ENCODE peak calls at places on chromosomes 6 and 20, in seven cellular contexts. G is cardiac fibroblast, X is AG10803, U is fibroblast of pulmonary artery, Q is adrenal gland, I is lower lobe of right lung, F is hepatocyte. N is an unnamed sample.
A peak's percentile ranks its signal among the peaks of the same experiment; 100 is the strongest.

GRCh38 chr20:23782366-23782983 is 31.7 kb upstream of the CST1 start:
- DNase-seq in G (peak; percentile 48), X (peak; percentile 15), U (peak; percentile 35), Q (no peak), I (no peak), F (peak; percentile 57), N (peak; percentile 52)

GRCh38 chr6:166382500-166382932 is 224 bp downstream of the MPC1 start:
- DNase-seq in G (no peak), X (no peak), U (no peak), Q (no peak), I (no peak), F (no peak), N (no peak)

GRCh38 chr20:41047975-41048305 is 19.3 kb downstream of the TOP1 start:
- DNase-seq in G (peak; percentile 65), X (peak; percentile 22), U (peak; percentile 41), Q (no peak), I (no peak), F (no peak), N (no peak)

GRCh38 chr20:19193349-19193748 is 19.1 kb upstream of the SLC24A3 start:
- DNase-seq in G (no peak), X (no peak), U (no peak), Q (no peak), I (no peak), F (no peak), N (no peak)

GRCh38 chr6:42028234-42029061 is 21.9 kb upstream of the TAF8 start:
- DNase-seq in G (peak; percentile 85), X (no peak), U (peak; percentile 92), Q (peak; percentile 72), I (peak; percentile 64), F (peak; percentile 67), N (no peak)

GRCh38 chr20:46699651-46700359 is 9.6 kb upstream of the SLC2A10 start:
- DNase-seq in G (peak; percentile 61), X (peak; percentile 54), U (peak; percentile 65), Q (no peak), I (no peak), F (peak; percentile 40), N (no peak)

GRCh38 chr6:157157228-157157627 is 166.1 kb downstream of the TMEM242 start:
- DNase-seq in G (no peak), X (no peak), U (no peak), Q (no peak), I (no peak), F (no peak), N (no peak)

GRCh38 chr20:34220581-34220980 is 20.6 kb upstream of the ASIP start:
- DNase-seq in G (peak; percentile 84), X (peak; percentile 61), U (peak; percentile 80), Q (no peak), I (no peak), F (no peak), N (peak; percentile 56)

DNA sequence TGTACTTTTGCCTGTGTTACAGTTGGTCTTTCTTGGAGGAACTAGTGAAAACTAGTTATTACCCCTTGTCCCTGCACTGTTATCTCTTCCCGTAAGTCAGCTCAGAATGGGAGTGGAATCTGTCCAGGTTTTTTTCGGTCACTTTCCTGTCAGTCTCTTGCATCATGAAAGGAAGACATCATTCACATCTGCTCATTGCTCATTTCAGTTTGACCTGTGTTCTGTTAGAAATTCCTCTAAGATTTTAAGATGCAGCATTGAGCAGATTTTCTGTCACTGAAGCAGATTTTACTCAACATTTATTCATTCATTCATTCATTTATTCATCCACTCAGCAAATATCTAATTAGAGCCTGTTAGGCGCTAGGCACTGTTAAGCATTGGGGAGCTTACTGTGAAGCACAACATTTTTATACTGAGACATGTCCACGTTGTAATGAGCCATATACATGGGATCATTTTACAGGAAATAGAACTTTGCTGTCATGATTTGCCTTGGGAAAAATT is 33.1 kb upstream of the HINT3 start:
- DNase-seq in G (peak; percentile 60), X (no peak), U (peak; percentile 90), Q (no peak), I (no peak), F (no peak), N (no peak)
- TF ChIP-seq CTCF in G (no peak), X (no peak), U (no peak), Q (no peak), I (no peak), F (no peak), N (no peak)

GRCh38 chr20:48786916-48787676 is 40.7 kb downstream of the PREX1 start:
- DNase-seq in G (no peak), X (no peak), U (no peak), Q (no peak), I (no peak), F (no peak), N (no peak)

GRCh38 chr20:48789185-48789668 is 38.6 kb downstream of the PREX1 start:
- DNase-seq in G (no peak), X (no peak), U (no peak), Q (no peak), I (no peak), F (no peak), N (no peak)

GRCh38 chr20:48788486-48789072 is 39.2 kb downstream of the PREX1 start:
- DNase-seq in G (no peak), X (no peak), U (no peak), Q (no peak), I (no peak), F (no peak), N (no peak)

GRCh38 chr20:48789781-48790544 is 37.8 kb downstream of the PREX1 start:
- DNase-seq in G (no peak), X (no peak), U (no peak), Q (peak; percentile 1), I (no peak), F (no peak), N (no peak)

DNA sequence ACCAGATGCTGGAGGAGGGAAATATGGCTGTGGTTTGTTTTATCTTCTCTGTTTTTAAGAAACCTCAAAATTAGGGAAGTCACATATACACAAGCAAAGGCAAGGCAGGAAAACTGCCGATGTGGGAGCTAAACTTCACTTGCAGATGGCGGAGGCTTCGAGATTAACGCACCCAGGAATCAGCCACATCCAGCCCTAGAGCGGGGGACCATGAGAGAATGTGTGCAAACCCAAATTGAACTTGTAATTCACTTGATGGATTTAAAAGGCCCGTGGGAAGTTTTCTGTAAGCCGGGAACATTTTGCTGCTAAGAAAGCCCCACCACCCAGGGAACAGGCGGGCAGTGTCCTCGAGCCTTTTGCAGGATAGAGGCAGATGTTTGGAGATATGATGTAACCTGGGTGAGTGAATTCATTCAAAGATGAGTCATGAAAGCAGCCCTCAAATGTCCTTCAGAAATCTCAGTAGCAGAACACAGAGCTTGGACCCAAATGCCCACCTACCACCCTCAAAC is 39.9 kb downstream of the PREX1 start:
- DNase-seq in G (peak; percentile 74), X (peak; percentile 77), U (peak; percentile 60), Q (peak; percentile 61), I (no peak), F (no peak), N (peak; percentile 65)
- H3K4me3 ChIP-seq in G (no peak overlapping the region), X (peak overlapping the region; percentile 15), U (no peak overlapping the region), Q (no peak overlapping the region), I (no peak overlapping the region), F (no peak overlapping the region), N (peak overlapping the region; percentile 13)

GRCh38 chr20:51563141-51563596 is 20.6 kb upstream of the NFATC2 start:
- DNase-seq in G (no peak), X (peak; percentile 41), U (no peak), Q (no peak), I (no peak), F (peak; percentile 29), N (no peak)

GRCh38 chr20:51563597-51564332 is 21.2 kb upstream of the NFATC2 start:
- DNase-seq in G (peak; percentile 83), X (peak; percentile 81), U (peak; percentile 85), Q (peak; percentile 78), I (peak; percentile 51), F (peak; percentile 87), N (peak; percentile 88)

GRCh38 chr20:51560550-51561307 is 18.2 kb upstream of the NFATC2 start:
- DNase-seq in G (no peak), X (no peak), U (no peak), Q (no peak), I (no peak), F (no peak), N (peak; percentile 20)

GRCh38 chr20:51562027-51562333 is 19.5 kb upstream of the NFATC2 start:
- DNase-seq in G (no peak), X (no peak), U (no peak), Q (no peak), I (no peak), F (no peak), N (no peak)

DNA sequence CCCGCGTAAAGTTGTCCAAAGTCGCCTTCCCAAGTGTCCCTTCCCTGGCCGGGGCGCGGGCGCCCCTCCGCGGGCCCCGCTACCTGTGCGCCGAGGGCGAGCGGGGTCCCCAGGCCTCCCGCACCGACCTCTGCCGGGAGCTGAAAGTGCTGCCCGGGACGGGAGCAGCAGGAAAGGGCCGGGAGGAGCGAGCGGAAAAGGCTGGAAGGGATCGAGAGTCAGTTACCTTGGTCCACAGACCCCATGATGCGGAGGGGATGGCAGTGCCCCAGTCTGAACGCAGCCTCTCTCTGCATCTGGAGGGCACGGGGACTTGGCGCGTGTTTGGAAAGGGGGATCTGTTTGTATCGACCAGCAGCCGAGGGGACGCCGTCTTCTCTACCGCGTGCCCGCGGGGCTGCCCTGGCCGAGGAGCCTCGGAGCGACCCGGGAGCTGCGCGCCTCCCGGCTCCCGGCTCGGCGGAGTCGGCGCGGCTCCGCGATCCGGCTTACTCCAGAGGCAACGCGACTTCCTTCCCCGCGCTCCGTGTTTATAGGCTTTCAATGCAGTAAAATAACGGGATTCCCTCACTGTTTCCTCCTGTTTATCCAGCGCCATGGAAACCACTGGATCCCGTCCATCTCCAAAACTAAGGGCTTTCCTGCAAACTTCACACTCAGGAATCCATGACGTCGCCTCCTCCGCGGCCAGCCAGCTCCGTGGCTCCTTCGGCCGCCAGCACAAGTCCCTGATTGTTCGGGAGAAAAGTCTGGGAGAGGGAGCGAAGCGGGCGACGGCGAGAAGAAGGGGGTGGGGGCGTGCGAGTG is 20.0 kb upstream of the NFATC2 start:
- DNase-seq in G (peak; percentile 92), X (peak; percentile 95), U (peak; percentile 97), Q (peak; percentile 75), I (peak; percentile 55), F (peak; percentile 86), N (peak; percentile 89)
- TF ChIP-seq CTCF in G (no peak), X (no peak), U (no peak), Q (no peak), I (peak; percentile 21), F (peak; percentile 32), N (peak; percentile 14)

DNA sequence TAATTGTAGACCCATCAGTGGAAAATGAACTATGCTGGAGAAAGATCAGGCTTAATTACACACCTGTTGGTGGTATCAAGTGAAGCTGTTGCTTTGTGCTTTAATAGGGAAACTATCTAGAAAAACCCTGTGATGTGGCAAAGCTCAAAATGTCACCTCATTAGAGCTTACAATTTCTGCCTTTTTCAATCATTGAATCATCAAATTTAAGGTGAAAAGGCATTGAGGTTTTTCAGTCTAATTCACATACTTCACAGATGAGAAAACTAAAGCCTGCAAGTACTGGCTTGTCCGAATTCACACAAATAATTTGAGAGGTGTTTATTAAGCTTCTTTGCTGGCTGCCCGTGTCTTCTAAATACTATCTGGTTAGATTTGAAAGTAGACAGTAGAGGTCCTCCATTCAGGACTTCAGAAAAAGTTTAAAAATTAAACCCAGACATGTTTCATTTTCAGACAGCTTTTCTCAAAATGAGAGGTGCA is 143.4 kb upstream of the MAP3K7 start:
- DNase-seq in G (no peak), X (no peak), U (no peak), Q (no peak), I (no peak), F (no peak), N (no peak)
- H3K4me3 ChIP-seq in G (no peak overlapping the region), X (no peak overlapping the region), U (no peak overlapping the region), Q (no peak overlapping the region), I (no peak overlapping the region), F (no peak overlapping the region), N (no peak overlapping the region)

N was measured in foreskin fibroblast.